ENCODE peak calls at places on chromosomes 5 and 9, in five cellular contexts. Q is AG04449, P is AG10803, Z is uterus, M is HepG2. R is an unnamed sample.
A peak's percentile ranks its signal among the peaks of the same experiment; 100 is the strongest.

GRCh38 chr5:10306114-10306513 is 1.6 kb downstream of the CMBL start:
- DNase-seq in P (no peak), Q (no peak), Z (no peak), M (no peak), R (no peak)

GRCh38 chr5:139138790-139139189 is 59.4 kb downstream of the SIL1 start:
- DNase-seq in Q (no peak), P (peak; percentile 37), Z (peak; percentile 35), M (peak; percentile 44), R (no peak)

GRCh38 chr9:92033307-92033706 is 81.9 kb downstream of the SPTLC1 start:
- DNase-seq in P (no peak), Z (no peak), M (no peak), Q (no peak), R (no peak)

GRCh38 chr9:123372766-123373446 is 16.9 kb downstream of the CRB2 start:
- DNase-seq in Q (no peak), M (no peak), P (no peak), Z (no peak), R (no peak)

GRCh38 chr9:94697972-94698581 is 28.4 kb upstream of the AOPEP start:
- DNase-seq in Z (no peak), P (peak; percentile 50), Q (no peak), M (peak; percentile 70), R (peak; percentile 63)

GRCh38 chr9:84435902-84436301 is 95.3 kb upstream of the SLC28A3 start:
- DNase-seq in M (no peak), Z (no peak), P (no peak), Q (no peak), R (no peak)

GRCh38 chr5:135821802-135822201 is 12.7 kb upstream of the SLC25A48 start:
- DNase-seq in P (no peak), Z (no peak), M (no peak), Q (no peak), R (no peak)

GRCh38 chr9:127935765-127936221 is 1.9 kb downstream of the DPM2 start:
- DNase-seq in Z (no peak), M (no peak), P (no peak), Q (no peak), R (no peak)

GRCh38 chr9:37046683-37047082 is 12.6 kb upstream of the PAX5 start:
- DNase-seq in P (no peak), M (no peak), Q (no peak), Z (no peak), R (no peak)

GRCh38 chr5:149237662-149238061 is 34.0 kb upstream of the AFAP1L1 start:
- DNase-seq in Z (no peak), P (no peak), M (no peak), Q (no peak), R (no peak)

GRCh38 chr5:61167382-61167781 is 5.1 kb upstream of the SMIM15 start:
- DNase-seq in P (peak; percentile 55), M (no peak), Z (no peak), Q (no peak), R (peak; percentile 26)

GRCh38 chr5:79859588-79859987 is 131.5 kb downstream of the MTX3 start:
- DNase-seq in Q (no peak), P (no peak), Z (no peak), M (no peak), R (no peak)

GRCh38 chr5:95617057-95617456 is 2.8 kb upstream of the GPR150 start:
- DNase-seq in P (no peak), Q (no peak), Z (no peak), M (no peak), R (no peak)
- H3K4me3 ChIP-seq in P (no peak overlapping the region), Q (no peak overlapping the region), Z (no peak overlapping the region), M (no peak overlapping the region), R (no peak overlapping the region)

DNA sequence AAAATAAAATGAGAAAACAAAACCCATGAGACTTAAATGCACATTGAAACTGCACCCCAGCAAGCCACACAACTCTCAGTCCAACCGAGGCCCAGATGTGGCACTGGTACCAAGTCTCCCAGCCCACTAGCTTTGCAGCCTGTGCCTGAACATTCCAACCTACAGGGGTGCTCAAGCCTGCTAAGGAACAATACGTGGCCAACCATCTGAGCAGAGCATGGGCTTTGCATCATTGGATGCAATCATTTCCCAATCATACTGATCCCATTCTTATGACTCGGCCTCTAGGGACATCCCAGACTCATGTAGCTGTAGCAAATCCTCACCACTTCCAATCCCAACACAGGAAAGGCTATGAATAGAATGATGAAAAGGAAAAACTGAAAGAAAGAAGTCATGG is 297.2 kb downstream of the SPOCK1 start:
- DNase-seq in Q (peak; percentile 70), Z (peak; percentile 33), M (no peak), P (peak; percentile 92), R (no peak)
- TF ChIP-seq CTCF in Q (peak; percentile 63), Z (no peak), M (no peak), P (peak; percentile 52), R (peak; percentile 31)

DNA sequence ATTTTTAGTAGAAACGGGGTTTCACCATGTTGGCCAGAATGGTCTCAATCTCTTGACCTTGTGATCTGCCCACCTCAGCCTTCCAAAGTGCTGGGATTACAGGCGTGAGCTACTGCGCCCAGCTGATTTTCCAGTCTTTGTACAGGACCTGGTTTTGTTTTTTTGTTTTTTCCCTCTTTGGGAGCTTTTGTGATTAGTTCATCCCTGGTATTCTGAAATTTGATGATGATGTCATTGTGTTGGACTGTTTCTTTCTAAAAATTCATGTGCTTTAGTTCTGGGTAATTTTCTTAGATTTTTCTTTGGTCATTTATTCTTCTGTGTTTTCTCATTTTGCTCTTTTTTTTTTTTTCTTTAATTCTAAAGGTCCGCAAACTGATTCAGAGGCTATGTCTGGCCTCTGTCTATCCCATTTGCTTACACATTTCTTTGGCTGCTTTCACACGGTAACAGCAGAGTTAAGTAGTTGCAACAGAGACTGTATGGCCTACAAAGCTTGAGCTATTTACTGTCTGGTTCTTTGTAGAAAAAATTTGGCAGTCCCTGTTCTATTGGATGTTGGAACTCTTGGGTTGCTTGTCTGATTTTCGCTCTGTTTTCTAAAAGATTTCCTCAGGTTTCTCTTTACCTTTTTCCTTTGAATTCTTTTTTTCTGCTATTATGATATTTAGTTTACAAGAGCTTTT is 24.8 kb downstream of the STX17 start:
- DNase-seq in Z (no peak), Q (no peak), P (peak; percentile 33), M (no peak), R (no peak)
- H3K4me3 ChIP-seq in Z (no peak overlapping the region), Q (no peak overlapping the region), P (no peak overlapping the region), M (no peak overlapping the region), R (no peak overlapping the region)

GRCh38 chr5:169181785-169182184 is 119.2 kb downstream of the SLIT3 start:
- DNase-seq in P (peak; percentile 54), M (no peak), Z (no peak), Q (no peak), R (no peak)

GRCh38 chr5:169185626-169186025 is 115.3 kb downstream of the SLIT3 start:
- DNase-seq in Q (no peak), Z (no peak), P (peak; percentile 65), M (no peak), R (no peak)

GRCh38 chr5:169178754-169179153 is 122.2 kb downstream of the SLIT3 start:
- DNase-seq in Z (no peak), Q (no peak), P (no peak), M (no peak), R (no peak)

GRCh38 chr5:169183581-169183980 is 117.4 kb downstream of the SLIT3 start:
- DNase-seq in Z (no peak), M (no peak), Q (peak; percentile 77), P (peak; percentile 94), R (no peak)

GRCh38 chr5:169182797-169183196 is 118.1 kb downstream of the SLIT3 start:
- DNase-seq in Z (no peak), P (peak; percentile 42), M (no peak), Q (no peak), R (no peak)
- TF ChIP-seq CTCF in Z (no peak), P (no peak), M (no peak), Q (no peak), R (no peak)

GRCh38 chr5:174794941-174795672 is 70.7 kb downstream of the MSX2 start:
- DNase-seq in M (no peak), P (no peak), Z (no peak), Q (no peak), R (no peak)

GRCh38 chr5:174796711-174797192 is 72.4 kb downstream of the MSX2 start:
- DNase-seq in Z (no peak), M (no peak), Q (no peak), P (no peak), R (no peak)

GRCh38 chr5:174790906-174791305 is 66.5 kb downstream of the MSX2 start:
- DNase-seq in P (no peak), M (no peak), Q (no peak), Z (no peak), R (no peak)

GRCh38 chr5:174793076-174793475 is 68.7 kb downstream of the MSX2 start:
- DNase-seq in P (no peak), Z (no peak), M (no peak), Q (no peak), R (no peak)

GRCh38 chr5:174793684-174794328 is 69.4 kb downstream of the MSX2 start:
- DNase-seq in P (peak; percentile 36), M (peak; percentile 18), Z (peak; percentile 19), Q (no peak), R (no peak)
- H3K4me3 ChIP-seq in P (no peak overlapping the region), M (no peak overlapping the region), Z (no peak overlapping the region), Q (no peak overlapping the region), R (no peak overlapping the region)

DNA sequence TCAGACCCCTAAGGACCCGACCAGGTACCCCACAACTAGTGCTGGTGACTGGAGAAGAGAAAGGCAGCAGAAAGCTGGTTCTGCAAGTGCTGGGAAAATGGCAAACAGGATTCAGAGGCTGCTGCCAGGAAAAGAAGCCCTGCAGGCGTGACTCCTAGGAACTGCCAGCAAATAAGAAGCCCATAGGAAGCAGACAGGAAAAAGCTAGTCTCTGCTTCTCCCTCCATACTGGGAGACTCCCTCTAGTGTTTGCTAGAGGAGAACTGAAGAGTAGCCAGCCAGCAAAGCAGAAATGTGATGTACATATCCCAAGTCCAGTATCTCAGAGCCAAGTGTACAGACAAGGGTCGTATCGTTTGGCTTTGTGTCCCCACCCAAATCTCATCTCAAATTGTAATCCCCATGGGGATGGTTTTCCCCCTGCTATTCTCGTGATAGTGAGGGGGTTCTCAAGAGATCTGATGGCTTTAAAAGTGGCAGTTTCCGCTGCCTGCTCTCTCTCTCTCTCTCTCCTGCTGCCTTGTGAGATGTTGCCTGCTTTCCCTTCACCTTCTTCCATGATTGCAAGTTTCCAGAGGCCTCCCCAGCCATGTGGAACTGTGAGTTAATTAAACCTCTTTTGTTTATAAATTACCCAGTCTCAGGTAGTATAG is 38.1 kb upstream of the TUSC1 start:
- DNase-seq in Q (peak; percentile 12), M (peak; percentile 6), Z (no peak), P (peak; percentile 74), R (peak; percentile 39)
- TF ChIP-seq CTCF in Q (peak; percentile 71), M (peak; percentile 9), Z (no peak), P (peak; percentile 78), R (peak; percentile 81)

R was measured in retinal pigment epithelial cell.